ENCODE peak calls at places on chromosomes 2 and 18, in nine cellular contexts. B is Calu3, A is AG08395, U is Kasumi-1, N is Panc1, P is tibial artery, Y is RCC 7860, T is SK-MEL-5, H is NCI-H1436. I is an unnamed sample.

GRCh38 chr2:143551946-143552655 is 422.9 kb downstream of the ARHGAP15 start:
- DNase-seq in B (no peak), A (peak), U (no peak), N (no peak), P (no peak), Y (no peak), T (no peak), H (no peak), I (no peak)

GRCh38 chr2:70941701-70942100 is 6.0 kb downstream of the ATP6V1B1 start:
- DNase-seq in B (no peak), A (no peak), U (no peak), N (no peak), P (no peak), Y (no peak), T (no peak), H (no peak), I (no peak)

GRCh38 chr2:168565112-168565511 is 109.0 kb downstream of the CERS6 start:
- DNase-seq in B (no peak), A (peak), U (no peak), N (no peak), P (no peak), Y (no peak), T (no peak), H (no peak), I (no peak)

GRCh38 chr18:58091099-58091611 is 47.1 kb downstream of the NEDD4L start:
- DNase-seq in B (peak), A (no peak), U (no peak), N (no peak), P (no peak), Y (peak), T (no peak), H (no peak), I (no peak)

GRCh38 chr18:48022531-48023330 is 92.3 kb upstream of the SMAD2 start:
- DNase-seq in B (peak), A (peak), U (peak), N (no peak), P (no peak), Y (peak), T (peak), H (peak), I (peak)

GRCh38 chr18:13455960-13456471 is 237.5 kb downstream of the LDLRAD4 start:
- DNase-seq in B (no peak), A (no peak), U (no peak), N (no peak), P (no peak), Y (peak), T (no peak), H (no peak), I (no peak)

GRCh38 chr2:43013821-43014345 is 212.5 kb downstream of the ZFP36L2 start:
- DNase-seq in B (no peak), A (no peak), U (peak), N (no peak), P (peak), Y (no peak), T (no peak), H (no peak), I (no peak)

GRCh38 chr2:216109962-216110614 is 940 bp downstream of the XRCC5 start:
- DNase-seq in B (no peak), A (peak), U (peak), N (no peak), P (no peak), Y (no peak), T (peak), H (no peak), I (peak)

GRCh38 chr2:102366406-102367112 is 11.0 kb downstream of the IL18R1 start:
- DNase-seq in B (no peak), A (no peak), U (peak), N (no peak), P (no peak), Y (no peak), T (no peak), H (no peak), I (no peak)

GRCh38 chr2:122193622-122194021 is 438.2 kb downstream of the TSN start:
- DNase-seq in B (no peak), A (no peak), U (peak), N (no peak), P (no peak), Y (no peak), T (no peak), H (no peak), I (no peak)

GRCh38 chr2:168608796-168609195 is 152.7 kb downstream of the CERS6 start:
- DNase-seq in B (no peak), A (no peak), U (no peak), N (no peak), P (no peak), Y (no peak), T (no peak), H (no peak), I (no peak)

GRCh38 chr2:66501267-66501666 is 66.3 kb downstream of the MEIS1 start:
- DNase-seq in B (no peak), A (no peak), U (no peak), N (no peak), P (no peak), Y (no peak), T (no peak), H (no peak), I (no peak)

GRCh38 chr2:241122376-241123002 is 20.4 kb upstream of the MTERF4 start:
- DNase-seq in B (no peak), A (no peak), U (no peak), N (no peak), P (no peak), Y (no peak), T (no peak), H (no peak), I (no peak)

GRCh38 chr18:74832999-74833398 is 235.3 kb downstream of the ZNF407 start:
- DNase-seq in B (no peak), A (no peak), U (no peak), N (no peak), P (no peak), Y (no peak), T (no peak), H (no peak), I (no peak)

GRCh38 chr2:119657486-119658145 is 21.4 kb upstream of the TMEM177 start:
- DNase-seq in B (no peak), A (no peak), U (no peak), N (no peak), P (no peak), Y (no peak), T (no peak), H (no peak), I (no peak)

GRCh38 chr18:62500966-62501591 is 21.7 kb upstream of the ZCCHC2 start:
- DNase-seq in B (no peak), A (no peak), U (no peak), N (no peak), P (no peak), Y (no peak), T (no peak), H (no peak), I (no peak)

GRCh38 chr2:239927424-239927981 is 97.6 kb downstream of the NDUFA10 start:
- DNase-seq in B (peak), A (peak), U (no peak), N (peak), P (no peak), Y (peak), T (peak), H (no peak), I (peak)

GRCh38 chr2:24337958-24338357 is 22.4 kb downstream of the ITSN2 start:
- DNase-seq in B (no peak), A (no peak), U (peak), N (no peak), P (no peak), Y (no peak), T (no peak), H (no peak), I (no peak)

GRCh38 chr2:62787381-62787780 is 81.9 kb downstream of the EHBP1 start:
- DNase-seq in B (no peak), A (peak), U (peak), N (peak), P (no peak), Y (peak), T (peak), H (peak), I (peak)

GRCh38 chr18:69659142-69659651 is 258.5 kb downstream of the DOK6 start:
- DNase-seq in B (no peak), A (no peak), U (no peak), N (no peak), P (no peak), Y (no peak), T (no peak), H (peak), I (no peak)

GRCh38 chr2:152245653-152246052 is 70.1 kb upstream of the STAM2 start:
- DNase-seq in B (no peak), A (no peak), U (no peak), N (no peak), P (no peak), Y (no peak), T (no peak), H (no peak), I (no peak)

GRCh38 chr2:25955869-25956535 is 26.3 kb downstream of the KIF3C start:
- DNase-seq in B (no peak), A (no peak), U (peak), N (no peak), P (no peak), Y (no peak), T (peak), H (no peak), I (no peak)

GRCh38 chr2:108583903-108584520 is 49.7 kb downstream of the LIMS1 start:
- DNase-seq in B (peak), A (peak), U (peak), N (no peak), P (peak), Y (peak), T (peak), H (peak), I (peak)

GRCh38 chr2:36729067-36729466 is 32.6 kb downstream of the VIT start:
- DNase-seq in B (no peak), A (no peak), U (no peak), N (no peak), P (no peak), Y (no peak), T (no peak), H (no peak), I (no peak)

GRCh38 chr2:22944141-22944540 is 440.8 kb upstream of the KLHL29 start:
- DNase-seq in B (no peak), A (no peak), U (no peak), N (no peak), P (no peak), Y (no peak), T (no peak), H (no peak), I (no peak)

GRCh38 chr2:43152711-43153627 is 73.4 kb downstream of the ZFP36L2 start:
- DNase-seq in B (no peak), A (no peak), U (no peak), N (no peak), P (no peak), Y (no peak), T (no peak), H (no peak), I (no peak)

GRCh38 chr2:62284980-62285379 is 89.1 kb downstream of the B3GNT2 start:
- DNase-seq in B (no peak), A (no peak), U (no peak), N (no peak), P (no peak), Y (no peak), T (no peak), H (no peak), I (no peak)

GRCh38 chr2:238159676-238160205 is 971 bp downstream of the ERFE start:
- DNase-seq in B (no peak), A (no peak), U (no peak), N (no peak), P (no peak), Y (no peak), T (no peak), H (no peak), I (no peak)

GRCh38 chr2:20624156-20624883 is 26.6 kb downstream of the HS1BP3 start:
- DNase-seq in B (no peak), A (no peak), U (no peak), N (no peak), P (no peak), Y (no peak), T (no peak), H (no peak), I (no peak)

I was measured in foreskin melanocyte.